ENCODE peak calls at places on chromosome 21, in four cellular contexts. C is brain microvascular endothelial cell, S is BE2C, H is heart left ventricle. D is an unnamed sample.

GRCh38 chr21:39675595-39675994 is 62.9 kb downstream of the B3GALT5 start:
- DNase-seq in C (no peak), S (no peak), H (no peak), D (no peak)

GRCh38 chr21:41971891-41972290 is 18.1 kb upstream of the C2CD2 start:
- DNase-seq in C (no peak), S (no peak), H (no peak), D (no peak)

GRCh38 chr21:28454978-28455600 is 537.6 kb downstream of the LTN1 start:
- DNase-seq in C (no peak), S (no peak), H (no peak), D (peak)

GRCh38 chr21:15722591-15723324 is 7.0 kb upstream of the USP25 start:
- DNase-seq in C (no peak), S (no peak), H (no peak), D (no peak)

GRCh38 chr21:29578306-29578705 is 279.6 kb downstream of the BACH1 start:
- DNase-seq in C (no peak), S (no peak), H (no peak), D (no peak)

GRCh38 chr21:37220981-37221664 is 46.0 kb downstream of the VPS26C start:
- DNase-seq in C (peak), S (peak), H (peak), D (peak)

GRCh38 chr21:32940079-32941014 is 85.4 kb upstream of the OLIG2 start:
- DNase-seq in C (no peak), S (peak), H (no peak), D (peak)

GRCh38 chr21:42313501-42313969 is 1.7 kb downstream of the TFF3 start:
- DNase-seq in C (no peak), S (no peak), H (no peak), D (no peak)

GRCh38 chr21:41369915-41370839 is 8.3 kb downstream of the MX2 start:
- DNase-seq in C (no peak), S (no peak), H (peak), D (no peak)

GRCh38 chr21:39348040-39348354 is 891 bp downstream of the HMGN1 start:
- DNase-seq in C (no peak), S (no peak), H (no peak), D (no peak)

GRCh38 chr21:32611471-32611997 is 643 bp downstream of the CFAP298 start:
- DNase-seq in C (peak), S (peak), H (no peak), D (peak)

GRCh38 chr21:42289926-42290325 is 25.3 kb downstream of the TFF3 start:
- DNase-seq in C (no peak), S (no peak), H (no peak), D (no peak)

GRCh38 chr21:15079276-15079675 is 14.5 kb upstream of the NRIP1 start:
- DNase-seq in C (no peak), S (no peak), H (no peak), D (no peak)

GRCh38 chr21:31107151-31107785 is 69.0 kb upstream of the KRTAP19-8 start:
- DNase-seq in C (no peak), S (no peak), H (no peak), D (no peak)
- H3K4me3 ChIP-seq in C (no peak), S (no peak), H (no peak), D (no peak)

GRCh38 chr21:45992311-45993209 is 11.0 kb downstream of the COL6A1 start:
- DNase-seq in C (no peak), S (peak), H (peak), D (no peak)
- TF ChIP-seq CTCF in C (no peak), S (no peak), H (no peak), D (no peak)

GRCh38 chr21:18235545-18235944 is 9.1 kb upstream of the CHODL start:
- DNase-seq in C (no peak), S (no peak), H (no peak), D (no peak)
- H3K4me3 ChIP-seq in C (no peak), S (no peak), H (no peak), D (no peak)

GRCh38 chr21:44892536-44893277 is 19.2 kb upstream of the PTTG1IP start:
- DNase-seq in C (peak), S (peak), H (peak), D (peak)
- TF ChIP-seq CTCF in C (peak), S (peak), H (peak), D (peak)

DNA sequence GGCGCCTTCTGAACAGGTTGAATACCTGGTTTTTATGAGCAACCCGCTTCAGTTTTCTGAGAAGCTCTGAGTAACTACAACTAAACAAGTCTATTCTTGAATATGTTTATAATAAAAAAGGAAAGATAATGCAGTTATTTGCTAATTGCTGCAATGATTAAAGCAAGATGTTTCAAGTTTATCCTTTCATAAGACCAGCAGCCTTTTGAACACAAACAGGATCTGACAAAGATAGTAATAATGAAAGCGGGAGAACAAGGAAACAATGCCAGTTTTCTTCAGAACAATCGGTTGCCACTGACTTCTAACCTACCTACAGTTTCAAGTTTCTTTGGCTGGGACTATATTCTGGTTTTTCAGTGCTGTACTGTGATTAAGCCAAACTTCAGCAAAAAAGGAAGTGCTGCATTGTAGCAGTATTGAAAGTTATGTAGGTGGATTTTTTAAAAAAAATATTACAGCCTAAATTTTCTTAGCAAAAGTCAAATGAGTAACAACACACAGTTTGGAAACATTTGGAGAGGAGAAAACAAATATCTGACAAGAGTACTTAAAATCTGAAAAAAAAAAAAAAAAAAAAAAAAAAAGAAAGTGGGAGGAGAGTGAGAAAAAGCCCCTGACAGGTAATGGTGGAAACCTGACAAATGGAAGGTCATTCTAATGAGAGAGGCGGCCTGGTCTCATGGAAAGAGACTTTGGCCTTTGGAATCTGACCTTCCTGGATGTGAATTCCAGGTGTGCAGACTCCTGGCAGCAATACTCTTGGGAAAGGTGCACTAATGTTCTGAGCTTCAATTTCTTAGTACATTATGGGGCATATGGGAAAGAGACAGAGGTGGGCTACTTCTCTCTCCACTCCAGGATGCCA is 11.4 kb downstream of the KCNJ15 start:
- DNase-seq in C (no peak), S (no peak), H (no peak), D (peak)
- H3K4me3 ChIP-seq in C (no peak), S (no peak), H (no peak), D (no peak)

GRCh38 chr21:43357708-43358430 is 69.1 kb downstream of the SIK1 start:
- DNase-seq in C (no peak), S (no peak), H (no peak), D (no peak)
- TF ChIP-seq CTCF in C (no peak), S (no peak), H (no peak), D (no peak)

GRCh38 chr21:26169061-26169610 is 1.4 kb downstream of the APP start:
- DNase-seq in C (peak), S (peak), H (no peak), D (peak)

GRCh38 chr21:26167593-26167992 is 3.0 kb downstream of the APP start:
- DNase-seq in C (no peak), S (no peak), H (no peak), D (no peak)

GRCh38 chr21:26169611-26170470 is 729 bp downstream of the APP start:
- DNase-seq in C (peak), S (peak), H (peak), D (peak)

GRCh38 chr21:26170471-26171309 is at the start of gene APP:
- DNase-seq in C (peak), S (peak), H (peak), D (peak)

GRCh38 chr21:26171310-26172100 is 935 bp upstream of the APP start:
- DNase-seq in C (no peak), S (no peak), H (no peak), D (no peak)
- H3K4me3 ChIP-seq in C (peak), S (peak), H (peak), D (peak)

GRCh38 chr21:35603471-35603870 is 456.9 kb downstream of the SETD4 start:
- DNase-seq in C (no peak), S (no peak), H (no peak), D (no peak)
- TF ChIP-seq CTCF in C (peak), S (no peak), H (no peak), D (no peak)

DNA sequence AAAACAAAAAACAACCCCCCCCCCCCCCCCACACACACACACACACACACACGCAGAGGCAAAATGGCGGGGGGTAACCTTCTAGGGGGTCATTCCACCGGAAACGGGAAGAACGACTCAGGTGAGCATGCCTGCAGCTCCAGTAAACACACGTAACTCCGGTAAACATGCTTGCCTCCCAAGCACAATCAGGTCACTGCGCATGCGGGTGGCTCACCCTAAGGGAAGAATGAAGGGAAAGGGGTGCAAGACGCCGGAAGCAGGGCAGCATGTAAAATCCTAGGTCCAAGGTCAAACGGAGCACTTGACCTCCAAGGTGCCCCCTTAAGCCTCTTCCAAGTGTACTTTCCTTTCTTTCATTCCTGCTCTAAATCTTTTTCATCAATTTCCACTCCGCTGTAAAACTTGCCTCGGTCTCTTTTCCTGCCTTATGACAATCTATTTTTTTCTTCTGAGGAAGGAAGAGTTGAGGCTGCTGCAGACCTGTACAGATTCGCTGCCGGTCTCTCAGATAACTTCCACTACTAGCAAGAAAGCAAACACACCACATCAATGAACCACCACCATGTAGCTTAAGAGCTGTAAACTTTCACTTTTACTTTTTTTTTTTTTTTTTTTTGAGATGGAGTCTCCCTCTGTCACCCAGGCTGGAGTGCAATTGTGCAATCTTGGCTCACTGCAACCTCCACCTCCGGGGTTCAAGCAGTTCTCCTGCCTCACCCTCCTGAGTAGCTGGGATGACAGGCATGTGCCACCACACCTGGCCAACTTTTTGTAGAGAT is 21.0 kb upstream of the CBR3 start:
- DNase-seq in C (no peak), S (no peak), H (no peak), D (no peak)
- H3K4me3 ChIP-seq in C (no peak), S (no peak), H (no peak), D (no peak)

DNA sequence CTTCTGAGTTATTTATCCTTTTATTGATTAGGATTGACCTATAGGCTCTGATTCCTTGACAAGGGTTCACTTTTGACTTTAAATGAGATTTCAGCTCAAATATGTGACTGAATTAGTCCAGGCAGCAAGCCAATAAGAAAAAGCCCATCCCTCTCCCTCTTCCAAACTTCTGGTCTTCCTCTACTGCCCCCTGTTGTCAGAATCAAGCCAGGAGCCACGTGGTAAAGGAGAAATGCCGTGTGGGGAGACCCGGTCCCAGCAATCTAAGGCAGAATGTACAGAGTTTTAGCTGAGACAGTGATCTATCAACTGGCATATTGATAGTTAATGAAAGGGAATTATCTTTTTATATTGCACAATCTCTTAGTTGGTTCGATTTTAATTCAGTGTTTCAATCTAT is 5.2 kb downstream of the ADAMTS5 start:
- DNase-seq in C (no peak), S (peak), H (no peak), D (no peak)
- TF ChIP-seq CTCF in C (peak), S (peak), H (no peak), D (peak)